ENCODE peak calls at places on chromosomes 13 and 19, in four cellular contexts. P, V, O and C are unnamed samples.

GRCh38 chr13:63433546-63434150 is 2018.0 kb upstream of the PCDH20 start:
- DNase-seq in P (no peak), V (no peak), O (no peak), C (no peak)

GRCh38 chr13:28425796-28426195 is 69.1 kb downstream of the FLT1 start:
- DNase-seq in P (no peak), V (no peak), O (no peak), C (no peak)

GRCh38 chr19:58518261-58519086 is 1.1 kb downstream of the ZBTB45 start:
- DNase-seq in P (no peak), V (no peak), O (no peak), C (no peak)

GRCh38 chr19:12555456-12555930 is 4.2 kb upstream of the ZNF564 start:
- DNase-seq in P (no peak), V (no peak), O (peak), C (no peak)

GRCh38 chr19:32336259-32337111 is 8.9 kb upstream of the ZNF507 start:
- DNase-seq in P (no peak), V (no peak), O (no peak), C (no peak)

GRCh38 chr19:6718741-6719539 is 1.5 kb downstream of the C3 start:
- DNase-seq in P (peak), V (no peak), O (peak), C (no peak)

GRCh38 chr19:33298146-33298911 is 4.0 kb downstream of the CEBPA start:
- DNase-seq in P (no peak), V (no peak), O (peak), C (no peak)

GRCh38 chr13:98451676-98452105 is 125.2 kb downstream of the STK24 start:
- DNase-seq in P (no peak), V (no peak), O (no peak), C (no peak)

GRCh38 chr13:51562011-51562671 is 22.1 kb upstream of the WDFY2 start:
- DNase-seq in P (no peak), V (peak), O (no peak), C (no peak)

GRCh38 chr19:29079331-29079730 is 133.6 kb downstream of the UQCRFS1 start:
- DNase-seq in P (no peak), V (no peak), O (peak), C (no peak)

GRCh38 chr19:44003461-44004134 is 841 bp downstream of the ZNF230 start:
- DNase-seq in P (no peak), V (peak), O (peak), C (peak)

GRCh38 chr13:51246411-51247298 is 24.5 kb downstream of the FAM124A start:
- DNase-seq in P (no peak), V (no peak), O (peak), C (no peak)

GRCh38 chr13:113618455-113618854 is 33.9 kb downstream of the TFDP1 start:
- DNase-seq in P (no peak), V (no peak), O (no peak), C (no peak)

GRCh38 chr19:51571599-51571998 is 516 bp downstream of the ZNF175 start:
- DNase-seq in P (no peak), V (no peak), O (no peak), C (no peak)

GRCh38 chr13:73075546-73075945 is 16.7 kb downstream of the KLF5 start:
- DNase-seq in P (no peak), V (no peak), O (peak), C (no peak)

GRCh38 chr19:38658462-38659306 is 11.2 kb downstream of the ACTN4 start:
- DNase-seq in P (peak), V (no peak), O (no peak), C (no peak)

GRCh38 chr19:30097746-30098280 is 155.8 kb downstream of the URI1 start:
- DNase-seq in P (no peak), V (no peak), O (no peak), C (no peak)

GRCh38 chr13:48583859-48584311 is 51.0 kb upstream of the RCBTB2 start:
- DNase-seq in P (no peak), V (no peak), O (no peak), C (no peak)

GRCh38 chr19:30593358-30593757 is 221.2 kb downstream of the ZNF536 start:
- DNase-seq in P (no peak), V (no peak), O (no peak), C (no peak)

GRCh38 chr13:107864543-107865460 is 350.5 kb downstream of the LIG4 start:
- DNase-seq in P (no peak), V (no peak), O (peak), C (no peak)

GRCh38 chr19:5541456-5541855 is 26.3 kb downstream of the TINCR start:
- DNase-seq in P (no peak), V (no peak), O (no peak), C (no peak)

GRCh38 chr19:13149628-13150186 is 468 bp downstream of the STX10 start:
- DNase-seq in P (peak), V (no peak), O (peak), C (no peak)

GRCh38 chr13:60933638-60934037 is 482.0 kb downstream of the PCDH20 start:
- DNase-seq in P (no peak), V (no peak), O (no peak), C (no peak)

GRCh38 chr13:71851541-71851940 is 15.5 kb downstream of the DACH1 start:
- DNase-seq in P (no peak), V (no peak), O (no peak), C (no peak)

GRCh38 chr13:52809310-52809769 is 39.1 kb downstream of the PCDH8 start:
- DNase-seq in P (peak), V (peak), O (peak), C (peak)

GRCh38 chr19:38673030-38673429 is 25.6 kb downstream of the ACTN4 start:
- DNase-seq in P (no peak), V (no peak), O (no peak), C (no peak)

GRCh38 chr13:99970761-99971575 is 599 bp downstream of the ZIC5 start:
- DNase-seq in P (no peak), V (no peak), O (peak), C (no peak)

GRCh38 chr19:3055741-3056453 is 6.4 kb downstream of the TLE5 start:
- DNase-seq in P (peak), V (no peak), O (peak), C (no peak)

DNA sequence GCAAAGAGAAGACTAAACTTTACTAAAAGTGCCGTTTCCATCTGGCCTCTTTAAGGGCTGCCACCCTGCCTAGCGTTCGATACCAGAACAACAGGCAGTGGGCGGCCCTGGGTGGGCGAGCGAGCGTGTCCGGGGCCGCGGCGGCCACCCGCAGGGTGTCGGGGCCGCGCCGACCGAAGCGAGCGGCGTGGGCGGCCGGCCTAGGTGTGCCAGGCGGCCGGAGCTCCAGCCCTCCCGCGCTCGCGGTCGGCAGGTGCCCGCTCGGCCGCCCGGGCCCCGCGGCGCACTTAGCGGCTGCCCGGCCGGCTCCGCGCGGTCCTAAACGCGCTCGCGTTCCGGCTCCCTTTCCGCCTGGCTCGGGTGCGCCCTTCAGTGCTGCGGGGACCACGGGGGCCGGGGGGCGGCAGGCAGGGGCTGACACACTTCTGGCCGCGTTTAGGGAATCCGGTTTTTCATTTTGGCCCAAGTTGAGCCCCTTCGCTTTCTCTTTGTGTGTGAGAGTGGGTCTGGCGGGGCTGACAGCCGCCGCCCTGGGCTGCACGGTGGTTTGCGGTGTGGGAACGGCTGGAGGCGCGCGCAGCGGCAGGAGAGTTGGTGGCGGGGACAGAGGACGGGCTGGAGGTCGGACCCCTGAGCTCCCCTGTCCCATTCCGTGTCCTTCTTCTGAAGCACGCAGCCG is 2.9 kb downstream of the FGF9 start:
- DNase-seq in P (no peak), V (peak), O (peak), C (peak)
- TF ChIP-seq CTCF in P (no peak), V (peak), O (peak), C (no peak)

DNA sequence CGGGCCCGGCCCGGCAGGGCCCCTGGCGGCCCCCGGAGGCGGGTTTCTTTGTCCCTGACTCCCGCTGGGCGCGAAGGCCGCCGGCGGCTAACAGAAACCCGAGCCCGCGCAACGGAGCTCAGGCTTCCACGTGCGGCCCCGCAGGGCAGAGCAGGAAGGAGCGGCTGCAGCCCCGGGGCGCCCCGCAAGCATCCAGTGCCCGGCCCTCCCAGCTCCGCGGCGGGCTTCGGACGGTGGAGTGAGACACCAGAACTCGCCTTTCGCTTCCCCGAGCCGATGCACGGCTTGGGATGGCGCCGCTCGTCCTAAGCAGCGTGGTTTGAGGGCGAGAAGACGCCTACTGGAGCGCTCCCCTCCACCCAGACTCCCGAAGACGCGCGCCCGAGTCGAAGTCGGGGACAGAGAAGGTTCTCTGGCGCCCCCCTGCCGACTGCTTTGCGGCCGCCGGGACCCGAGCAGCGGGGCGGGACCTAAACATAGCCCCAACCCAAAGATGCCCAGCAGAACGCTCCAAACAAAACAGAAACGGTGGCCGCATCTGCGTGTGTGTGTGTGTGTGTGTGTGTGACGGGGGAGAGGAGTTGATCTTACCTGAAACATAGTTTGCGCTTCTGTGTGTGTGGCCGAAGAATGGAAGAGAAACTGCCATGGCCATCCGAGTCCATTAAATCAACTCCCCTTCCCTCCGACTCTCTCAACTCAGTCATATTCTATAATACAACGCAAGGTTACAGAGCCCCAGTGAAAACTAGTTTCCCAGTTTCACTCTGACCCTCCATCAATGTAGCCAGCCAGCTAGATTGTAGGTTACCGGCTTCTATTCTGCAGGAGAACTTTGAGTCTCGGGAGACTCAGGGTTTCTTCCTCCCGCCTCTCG is 629 bp upstream of the FGF9 start:
- DNase-seq in P (no peak), V (peak), O (peak), C (peak)
- TF ChIP-seq CTCF in P (peak), V (peak), O (no peak), C (no peak)

GRCh38 chr13:32537580-32538233 is 888 bp downstream of the N4BP2L2 start:
- DNase-seq in P (no peak), V (no peak), O (peak), C (peak)

GRCh38 chr13:32538234-32538620 is 368 bp downstream of the N4BP2L2 start:
- DNase-seq in P (peak), V (peak), O (no peak), C (no peak)

GRCh38 chr13:32535140-32535539 is 3.5 kb downstream of the N4BP2L2 start:
- DNase-seq in P (no peak), V (no peak), O (no peak), C (no peak)

GRCh38 chr13:32535748-32536147 is 2.8 kb downstream of the N4BP2L2 start:
- DNase-seq in P (no peak), V (no peak), O (no peak), C (no peak)

GRCh38 chr13:32538621-32539246 is at the start of gene N4BP2L2:
- DNase-seq in P (peak), V (peak), O (peak), C (peak)
- TF ChIP-seq CTCF in P (no peak), V (no peak), O (peak), C (no peak)

GRCh38 chr19:45506246-45506990 is 861 bp upstream of the VASP start:
- DNase-seq in P (peak), V (peak), O (peak), C (peak)
- TF ChIP-seq CTCF in P (peak), V (peak), O (peak), C (no peak)

DNA sequence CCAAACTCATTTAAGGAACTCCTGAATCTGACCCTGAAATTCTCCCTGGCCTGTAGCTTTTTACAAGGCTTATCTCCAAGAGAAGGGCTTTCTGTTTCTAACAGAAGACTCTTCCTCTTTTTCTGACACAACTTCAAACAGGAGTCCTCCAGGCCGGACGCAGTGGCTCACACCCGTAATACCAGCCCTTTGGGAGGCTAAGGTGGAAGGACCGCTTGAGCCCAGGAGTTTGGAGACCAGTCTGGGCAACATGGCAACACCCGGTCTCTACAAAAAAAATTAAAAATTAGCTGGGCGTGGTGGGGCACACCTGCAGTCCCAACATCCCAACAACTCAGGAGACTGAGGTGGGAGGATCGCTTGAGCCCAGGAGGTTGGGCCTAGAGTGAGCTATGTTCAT is 41.8 kb downstream of the CARS2 start:
- DNase-seq in P (no peak), V (no peak), O (no peak), C (no peak)
- TF ChIP-seq CTCF in P (no peak), V (no peak), O (no peak), C (no peak)

DNA sequence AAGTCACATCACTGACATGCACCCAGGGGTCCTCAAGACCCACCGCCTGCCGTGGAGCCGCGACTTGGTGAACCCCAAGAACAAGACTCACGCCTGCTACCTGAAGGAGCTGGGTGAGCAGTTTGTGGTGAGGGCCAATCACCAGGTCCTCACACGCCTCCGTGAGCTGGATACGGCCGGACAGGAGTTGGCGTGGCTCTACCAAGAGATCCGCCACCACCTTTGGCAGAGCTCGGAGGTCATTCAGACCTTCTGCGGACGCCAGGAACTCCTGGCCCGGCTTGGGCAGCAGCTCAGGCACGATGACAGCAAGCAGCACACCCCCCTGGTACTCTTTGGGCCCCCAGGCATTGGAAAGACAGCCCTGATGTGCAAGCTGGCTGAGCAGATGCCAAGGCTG is 29.7 kb downstream of the NWD1 start:
- DNase-seq in P (no peak), V (no peak), O (no peak), C (no peak)
- TF ChIP-seq CTCF in P (no peak), V (no peak), O (no peak), C (no peak)